ENCODE peak calls at places on chromosomes 5 and 9, in six cellular contexts. One of them, this sample, is unnamed.
A peak's percentile ranks its signal among the peaks of the same experiment; 100 is the strongest.

GRCh38 chr5:36373527-36374086 is 71.9 kb upstream of the RANBP3L start:
- DNase-seq in AG09309: no peak
- DNase-seq in fibroblast of lung: peak; percentile 85
- DNase-seq in AG04449: no peak
- DNase-seq in upper lobe of right lung: peak; percentile 66
- DNase-seq in K562: no peak
- DNase-seq in this sample: peak; percentile 84

GRCh38 chr5:113608113-113608551 is 94.6 kb downstream of the YTHDC2 start:
- DNase-seq in AG09309: no peak
- DNase-seq in fibroblast of lung: peak; percentile 47
- DNase-seq in AG04449: no peak
- DNase-seq in upper lobe of right lung: no peak
- DNase-seq in K562: no peak
- DNase-seq in this sample: peak; percentile 30

GRCh38 chr9:37037137-37037743 is 3.2 kb upstream of the PAX5 start:
- DNase-seq in AG09309: no peak
- DNase-seq in fibroblast of lung: peak; percentile 17
- DNase-seq in AG04449: no peak
- DNase-seq in upper lobe of right lung: no peak
- DNase-seq in K562: no peak
- DNase-seq in this sample: no peak

GRCh38 chr5:171874210-171874609 is 88.6 kb downstream of the SMIM23 start:
- DNase-seq in AG09309: peak; percentile 66
- DNase-seq in fibroblast of lung: peak; percentile 72
- DNase-seq in AG04449: peak; percentile 36
- DNase-seq in upper lobe of right lung: no peak
- DNase-seq in K562: no peak
- DNase-seq in this sample: peak; percentile 77

GRCh38 chr9:17135578-17135904 is 701 bp downstream of the CNTLN start:
- DNase-seq in AG09309: no peak
- DNase-seq in fibroblast of lung: no peak
- DNase-seq in AG04449: no peak
- DNase-seq in upper lobe of right lung: no peak
- DNase-seq in K562: no peak
- DNase-seq in this sample: no peak

GRCh38 chr5:38509185-38509584 is 47.3 kb downstream of the LIFR start:
- DNase-seq in AG09309: peak; percentile 86
- DNase-seq in fibroblast of lung: peak; percentile 76
- DNase-seq in AG04449: peak; percentile 79
- DNase-seq in upper lobe of right lung: no peak
- DNase-seq in K562: no peak
- DNase-seq in this sample: peak; percentile 84

GRCh38 chr9:76677481-76678055 is 86.7 kb upstream of the PCA3 start:
- DNase-seq in AG09309: no peak
- DNase-seq in fibroblast of lung: no peak
- DNase-seq in AG04449: no peak
- DNase-seq in upper lobe of right lung: no peak
- DNase-seq in K562: no peak
- DNase-seq in this sample: peak; percentile 40

GRCh38 chr5:139147743-139148079 is 50.5 kb downstream of the SIL1 start:
- DNase-seq in AG09309: no peak
- DNase-seq in fibroblast of lung: peak; percentile 86
- DNase-seq in AG04449: peak; percentile 19
- DNase-seq in upper lobe of right lung: peak; percentile 72
- DNase-seq in K562: no peak
- DNase-seq in this sample: peak; percentile 86

GRCh38 chr5:63125392-63125791 is 546.8 kb downstream of the LRRC70 start:
- DNase-seq in AG09309: no peak
- DNase-seq in fibroblast of lung: no peak
- DNase-seq in AG04449: no peak
- DNase-seq in upper lobe of right lung: no peak
- DNase-seq in K562: no peak
- DNase-seq in this sample: no peak

GRCh38 chr9:115997923-115998322 is 155.7 kb upstream of the PAPPA start:
- DNase-seq in AG09309: peak; percentile 77
- DNase-seq in fibroblast of lung: peak; percentile 85
- DNase-seq in AG04449: no peak
- DNase-seq in upper lobe of right lung: no peak
- DNase-seq in K562: no peak
- DNase-seq in this sample: peak; percentile 82

GRCh38 chr5:180121799-180122198 is 50.2 kb upstream of the RNF130 start:
- DNase-seq in AG09309: no peak
- DNase-seq in fibroblast of lung: no peak
- DNase-seq in AG04449: no peak
- DNase-seq in upper lobe of right lung: peak; percentile 2
- DNase-seq in K562: no peak
- DNase-seq in this sample: no peak

GRCh38 chr5:142466195-142466951 is 141.6 kb upstream of the SPRY4 start:
- DNase-seq in AG09309: no peak
- DNase-seq in fibroblast of lung: peak; percentile 49
- DNase-seq in AG04449: no peak
- DNase-seq in upper lobe of right lung: no peak
- DNase-seq in K562: no peak
- DNase-seq in this sample: peak; percentile 55

GRCh38 chr9:78994476-78994875 is 577.3 kb upstream of the TLE4 start:
- DNase-seq in AG09309: no peak
- DNase-seq in fibroblast of lung: no peak
- DNase-seq in AG04449: no peak
- DNase-seq in upper lobe of right lung: no peak
- DNase-seq in K562: no peak
- DNase-seq in this sample: no peak

GRCh38 chr5:172852490-172853354 is 18.7 kb downstream of the ERGIC1 start:
- DNase-seq in AG09309: no peak
- DNase-seq in fibroblast of lung: peak; percentile 52
- DNase-seq in AG04449: no peak
- DNase-seq in upper lobe of right lung: no peak
- DNase-seq in K562: no peak
- DNase-seq in this sample: peak; percentile 63

GRCh38 chr9:20363233-20363632 is 259.1 kb downstream of the MLLT3 start:
- DNase-seq in AG09309: no peak
- DNase-seq in fibroblast of lung: no peak
- DNase-seq in AG04449: no peak
- DNase-seq in upper lobe of right lung: no peak
- DNase-seq in K562: no peak
- DNase-seq in this sample: no peak

GRCh38 chr9:94945191-94946144 is 219.0 kb downstream of the AOPEP start:
- DNase-seq in AG09309: peak; percentile 51
- DNase-seq in fibroblast of lung: peak; percentile 88
- DNase-seq in AG04449: peak; percentile 57
- DNase-seq in upper lobe of right lung: no peak
- DNase-seq in K562: no peak
- DNase-seq in this sample: peak; percentile 68

GRCh38 chr9:113578279-113578865 is 114.8 kb downstream of the RGS3 start:
- DNase-seq in AG09309: no peak
- DNase-seq in fibroblast of lung: no peak
- DNase-seq in AG04449: no peak
- DNase-seq in upper lobe of right lung: no peak
- DNase-seq in K562: no peak
- DNase-seq in this sample: no peak

GRCh38 chr5:849651-850301 is 1.0 kb downstream of the ZDHHC11 start:
- DNase-seq in AG09309: no peak
- DNase-seq in fibroblast of lung: no peak
- DNase-seq in AG04449: no peak
- DNase-seq in upper lobe of right lung: peak; percentile 64
- DNase-seq in K562: peak; percentile 49
- DNase-seq in this sample: no peak

DNA sequence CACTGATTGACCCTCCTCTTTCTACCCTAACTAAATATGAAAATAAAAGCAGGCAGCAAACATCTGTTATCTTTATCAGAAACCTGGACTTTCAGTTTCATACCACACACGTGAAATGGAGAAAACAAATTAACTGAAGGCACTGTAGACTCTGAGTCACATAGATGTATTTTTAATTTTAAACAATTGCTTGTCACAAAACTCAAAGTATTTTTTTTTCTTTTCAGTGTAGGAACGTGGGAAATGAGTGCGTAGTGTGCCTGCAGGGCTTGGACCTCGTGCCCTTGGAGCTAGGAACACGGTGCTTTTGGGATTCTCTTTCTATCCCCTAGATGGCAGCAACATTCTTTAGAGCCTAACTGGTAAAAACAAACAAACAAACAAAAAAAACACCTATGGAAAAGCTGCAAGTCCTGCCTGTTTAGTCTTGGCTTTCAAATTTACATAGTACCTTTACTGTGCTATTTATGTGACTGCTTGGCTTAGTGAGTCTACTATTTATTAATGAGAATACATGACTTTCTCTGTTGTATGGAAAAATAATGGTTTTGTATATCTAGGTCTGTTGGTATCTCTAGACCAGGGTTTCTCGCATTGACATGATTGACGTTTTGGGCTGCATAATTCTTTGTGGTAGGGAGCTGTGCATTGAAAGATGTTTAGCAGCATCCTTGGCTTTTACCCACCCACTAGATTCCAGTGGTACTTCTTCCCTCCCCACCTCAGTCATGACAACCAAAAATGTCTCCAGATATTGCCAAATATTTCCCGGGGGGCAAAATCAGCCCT is 16.8 kb upstream of the ACTBL2 start:
- DNase-seq in AG09309: no peak
- DNase-seq in fibroblast of lung: peak; percentile 77
- DNase-seq in AG04449: no peak
- DNase-seq in upper lobe of right lung: no peak
- DNase-seq in K562: peak; percentile 46
- DNase-seq in this sample: peak; percentile 86
- H3K4me3 ChIP-seq in AG09309: no peak overlapping the region
- H3K4me3 ChIP-seq in fibroblast of lung: no peak overlapping the region
- H3K4me3 ChIP-seq in AG04449: no peak overlapping the region
- H3K4me3 ChIP-seq in upper lobe of right lung: peak overlapping the region; percentile 18
- H3K4me3 ChIP-seq in K562: no peak overlapping the region
- H3K4me3 ChIP-seq in this sample: no peak overlapping the region

GRCh38 chr9:126777733-126778132 is 27.1 kb upstream of the ZBTB43 start:
- DNase-seq in AG09309: no peak
- DNase-seq in fibroblast of lung: no peak
- DNase-seq in AG04449: no peak
- DNase-seq in upper lobe of right lung: peak; percentile 50
- DNase-seq in K562: no peak
- DNase-seq in this sample: no peak

GRCh38 chr9:126775926-126776325 is 28.9 kb upstream of the ZBTB43 start:
- DNase-seq in AG09309: no peak
- DNase-seq in fibroblast of lung: no peak
- DNase-seq in AG04449: no peak
- DNase-seq in upper lobe of right lung: no peak
- DNase-seq in K562: no peak
- DNase-seq in this sample: no peak

GRCh38 chr9:126773004-126773607 is 31.7 kb upstream of the ZBTB43 start:
- DNase-seq in AG09309: no peak
- DNase-seq in fibroblast of lung: no peak
- DNase-seq in AG04449: no peak
- DNase-seq in upper lobe of right lung: peak; percentile 25
- DNase-seq in K562: peak; percentile 43
- DNase-seq in this sample: peak; percentile 24
- TF ChIP-seq CTCF in AG09309: peak; percentile 70
- TF ChIP-seq CTCF in fibroblast of lung: peak; percentile 54
- TF ChIP-seq CTCF in AG04449: peak; percentile 47
- TF ChIP-seq CTCF in upper lobe of right lung: peak; percentile 34
- TF ChIP-seq CTCF in K562: peak; percentile 64
- TF ChIP-seq CTCF in this sample: peak; percentile 65

GRCh38 chr9:91817106-91817492 is 132.9 kb downstream of the ROR2 start:
- DNase-seq in AG09309: no peak
- DNase-seq in fibroblast of lung: no peak
- DNase-seq in AG04449: no peak
- DNase-seq in upper lobe of right lung: no peak
- DNase-seq in K562: no peak
- DNase-seq in this sample: no peak
- H3K4me3 ChIP-seq in AG09309: no peak overlapping the region
- H3K4me3 ChIP-seq in fibroblast of lung: no peak overlapping the region
- H3K4me3 ChIP-seq in AG04449: peak overlapping the region; percentile 23
- H3K4me3 ChIP-seq in upper lobe of right lung: no peak overlapping the region
- H3K4me3 ChIP-seq in K562: no peak overlapping the region
- H3K4me3 ChIP-seq in this sample: no peak overlapping the region

GRCh38 chr9:4738866-4739586 is 2.0 kb downstream of the AK3 start:
- DNase-seq in AG09309: no peak
- DNase-seq in fibroblast of lung: no peak
- DNase-seq in AG04449: no peak
- DNase-seq in upper lobe of right lung: no peak
- DNase-seq in K562: no peak
- DNase-seq in this sample: no peak

GRCh38 chr9:4741365-4742031 is 496 bp upstream of the AK3 start:
- DNase-seq in AG09309: no peak
- DNase-seq in fibroblast of lung: peak; percentile 4
- DNase-seq in AG04449: no peak
- DNase-seq in upper lobe of right lung: peak; percentile 72
- DNase-seq in K562: peak; percentile 38
- DNase-seq in this sample: peak; percentile 13

GRCh38 chr9:4740623-4741364 is at the start of gene AK3:
- DNase-seq in AG09309: peak; percentile 42
- DNase-seq in fibroblast of lung: peak; percentile 86
- DNase-seq in AG04449: peak; percentile 17
- DNase-seq in upper lobe of right lung: peak; percentile 94
- DNase-seq in K562: peak; percentile 87
- DNase-seq in this sample: peak; percentile 90

GRCh38 chr9:4740373-4740622 is 704 bp downstream of the AK3 start:
- DNase-seq in AG09309: no peak
- DNase-seq in fibroblast of lung: peak; percentile 43
- DNase-seq in AG04449: no peak
- DNase-seq in upper lobe of right lung: no peak
- DNase-seq in K562: no peak
- DNase-seq in this sample: peak; percentile 40

GRCh38 chr9:4739587-4740372 is 1.2 kb downstream of the AK3 start:
- DNase-seq in AG09309: no peak
- DNase-seq in fibroblast of lung: peak; percentile 32
- DNase-seq in AG04449: no peak
- DNase-seq in upper lobe of right lung: peak; percentile 65
- DNase-seq in K562: no peak
- DNase-seq in this sample: peak; percentile 23
- TF ChIP-seq CTCF in AG09309: no peak
- TF ChIP-seq CTCF in fibroblast of lung: peak; percentile 4
- TF ChIP-seq CTCF in AG04449: no peak
- TF ChIP-seq CTCF in upper lobe of right lung: no peak
- TF ChIP-seq CTCF in K562: no peak
- TF ChIP-seq CTCF in this sample: no peak

DNA sequence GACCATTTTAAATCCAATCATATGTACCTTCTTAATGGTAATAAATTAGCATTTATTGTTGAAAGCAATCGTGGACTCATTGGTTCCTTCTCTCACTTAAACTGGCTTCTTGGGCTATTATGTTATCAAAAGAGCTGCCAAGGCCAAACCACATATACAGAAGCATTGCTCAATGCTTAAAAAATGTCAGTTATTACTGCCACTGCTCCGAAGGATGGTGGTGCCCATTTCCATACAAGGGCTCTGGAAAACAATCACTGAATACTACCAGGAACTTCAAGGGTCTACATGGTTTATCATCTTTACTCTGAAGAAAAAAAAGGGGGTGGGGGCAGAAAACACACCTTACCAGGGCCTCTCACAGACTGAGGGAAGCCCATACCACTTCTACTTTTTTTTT is 104.3 kb downstream of the GNAQ start:
- DNase-seq in AG09309: peak; percentile 18
- DNase-seq in fibroblast of lung: peak; percentile 53
- DNase-seq in AG04449: no peak
- DNase-seq in upper lobe of right lung: no peak
- DNase-seq in K562: no peak
- DNase-seq in this sample: peak; percentile 66
- H3K4me3 ChIP-seq in AG09309: no peak overlapping the region
- H3K4me3 ChIP-seq in fibroblast of lung: no peak overlapping the region
- H3K4me3 ChIP-seq in AG04449: no peak overlapping the region
- H3K4me3 ChIP-seq in upper lobe of right lung: no peak overlapping the region
- H3K4me3 ChIP-seq in K562: no peak overlapping the region
- H3K4me3 ChIP-seq in this sample: no peak overlapping the region

GRCh38 chr9:127506814-127507750 is 55.8 kb downstream of the LRSAM1 start:
- DNase-seq in AG09309: no peak
- DNase-seq in fibroblast of lung: peak; percentile 51
- DNase-seq in AG04449: no peak
- DNase-seq in upper lobe of right lung: peak; percentile 63
- DNase-seq in K562: peak; percentile 60
- DNase-seq in this sample: peak; percentile 40
- TF ChIP-seq CTCF in AG09309: no peak
- TF ChIP-seq CTCF in fibroblast of lung: no peak
- TF ChIP-seq CTCF in AG04449: no peak
- TF ChIP-seq CTCF in upper lobe of right lung: no peak
- TF ChIP-seq CTCF in K562: peak; percentile 54
- TF ChIP-seq CTCF in this sample: no peak

GRCh38 chr9:134325813-134326753 is at the start of gene RXRA:
- DNase-seq in AG09309: no peak
- DNase-seq in fibroblast of lung: peak; percentile 88
- DNase-seq in AG04449: peak; percentile 47
- DNase-seq in upper lobe of right lung: peak; percentile 94
- DNase-seq in K562: peak; percentile 93
- DNase-seq in this sample: peak; percentile 76
- H3K4me3 ChIP-seq in AG09309: peak within 1 kb of the TSS; percentile 88
- H3K4me3 ChIP-seq in fibroblast of lung: peak within 1 kb of the TSS; percentile 73
- H3K4me3 ChIP-seq in AG04449: peak within 1 kb of the TSS; percentile 72
- H3K4me3 ChIP-seq in upper lobe of right lung: peak within 1 kb of the TSS; percentile 85
- H3K4me3 ChIP-seq in K562: peak within 1 kb of the TSS; percentile 62
- H3K4me3 ChIP-seq in this sample: peak within 1 kb of the TSS; percentile 72

This sample was measured in cardiac fibroblast.